ENCODE peak calls at places on chromosomes 13 and 19, in six cellular contexts. One of them, this sample, is unnamed.

GRCh38 chr19:18589380-18590272 is 1.0 kb downstream of the REX1BD start:
- DNase-seq in naive thymus-derived CD8-positive, alpha-beta T cell: peak
- DNase-seq in Right ventricle myocardium superior: peak
- DNase-seq in HT1080: peak
- DNase-seq in kidney tubule cell: peak
- DNase-seq in naive thymus-derived CD4-positive, alpha-beta T cell: no peak
- DNase-seq in this sample: peak

GRCh38 chr13:100671389-100672182 is 3.0 kb downstream of the TMTC4 start:
- DNase-seq in naive thymus-derived CD8-positive, alpha-beta T cell: no peak
- DNase-seq in Right ventricle myocardium superior: no peak
- DNase-seq in HT1080: no peak
- DNase-seq in kidney tubule cell: no peak
- DNase-seq in naive thymus-derived CD4-positive, alpha-beta T cell: no peak
- DNase-seq in this sample: no peak

GRCh38 chr19:10295847-10296591 is 6.3 kb downstream of the ICAM5 start:
- DNase-seq in naive thymus-derived CD8-positive, alpha-beta T cell: no peak
- DNase-seq in Right ventricle myocardium superior: no peak
- DNase-seq in HT1080: no peak
- DNase-seq in kidney tubule cell: no peak
- DNase-seq in naive thymus-derived CD4-positive, alpha-beta T cell: no peak
- DNase-seq in this sample: no peak

GRCh38 chr19:18086590-18087138 is at the start of gene IL12RB1:
- DNase-seq in naive thymus-derived CD8-positive, alpha-beta T cell: peak
- DNase-seq in Right ventricle myocardium superior: no peak
- DNase-seq in HT1080: peak
- DNase-seq in kidney tubule cell: no peak
- DNase-seq in naive thymus-derived CD4-positive, alpha-beta T cell: peak
- DNase-seq in this sample: no peak

GRCh38 chr13:30739646-30740642 is 4.6 kb downstream of the ALOX5AP start:
- DNase-seq in naive thymus-derived CD8-positive, alpha-beta T cell: peak
- DNase-seq in Right ventricle myocardium superior: no peak
- DNase-seq in HT1080: peak
- DNase-seq in kidney tubule cell: peak
- DNase-seq in naive thymus-derived CD4-positive, alpha-beta T cell: peak
- DNase-seq in this sample: peak

GRCh38 chr19:35513975-35514809 is 743 bp upstream of the DMKN start:
- DNase-seq in naive thymus-derived CD8-positive, alpha-beta T cell: no peak
- DNase-seq in Right ventricle myocardium superior: no peak
- DNase-seq in HT1080: no peak
- DNase-seq in kidney tubule cell: peak
- DNase-seq in naive thymus-derived CD4-positive, alpha-beta T cell: no peak
- DNase-seq in this sample: no peak

GRCh38 chr13:93861818-93862217 is 617.7 kb downstream of the DCT start:
- DNase-seq in naive thymus-derived CD8-positive, alpha-beta T cell: no peak
- DNase-seq in Right ventricle myocardium superior: no peak
- DNase-seq in HT1080: peak
- DNase-seq in kidney tubule cell: peak
- DNase-seq in naive thymus-derived CD4-positive, alpha-beta T cell: no peak
- DNase-seq in this sample: peak

GRCh38 chr13:75489502-75490263 is 7.7 kb upstream of the TBC1D4 start:
- DNase-seq in naive thymus-derived CD8-positive, alpha-beta T cell: no peak
- DNase-seq in Right ventricle myocardium superior: no peak
- DNase-seq in HT1080: peak
- DNase-seq in kidney tubule cell: peak
- DNase-seq in naive thymus-derived CD4-positive, alpha-beta T cell: no peak
- DNase-seq in this sample: peak

GRCh38 chr13:96899946-96900345 is 94.3 kb downstream of the OXGR1 start:
- DNase-seq in naive thymus-derived CD8-positive, alpha-beta T cell: no peak
- DNase-seq in Right ventricle myocardium superior: no peak
- DNase-seq in HT1080: no peak
- DNase-seq in kidney tubule cell: no peak
- DNase-seq in naive thymus-derived CD4-positive, alpha-beta T cell: no peak
- DNase-seq in this sample: no peak

GRCh38 chr13:83503424-83503823 is 378.9 kb downstream of the SLITRK1 start:
- DNase-seq in naive thymus-derived CD8-positive, alpha-beta T cell: no peak
- DNase-seq in Right ventricle myocardium superior: no peak
- DNase-seq in HT1080: peak
- DNase-seq in kidney tubule cell: no peak
- DNase-seq in naive thymus-derived CD4-positive, alpha-beta T cell: no peak
- DNase-seq in this sample: peak

GRCh38 chr19:7841751-7842660 is 12.0 kb downstream of the EVI5L start:
- DNase-seq in naive thymus-derived CD8-positive, alpha-beta T cell: no peak
- DNase-seq in Right ventricle myocardium superior: no peak
- DNase-seq in HT1080: no peak
- DNase-seq in kidney tubule cell: no peak
- DNase-seq in naive thymus-derived CD4-positive, alpha-beta T cell: no peak
- DNase-seq in this sample: no peak

GRCh38 chr19:13078897-13079541 is 23.6 kb downstream of the LYL1 start:
- DNase-seq in naive thymus-derived CD8-positive, alpha-beta T cell: no peak
- DNase-seq in Right ventricle myocardium superior: peak
- DNase-seq in HT1080: no peak
- DNase-seq in kidney tubule cell: no peak
- DNase-seq in naive thymus-derived CD4-positive, alpha-beta T cell: no peak
- DNase-seq in this sample: no peak

GRCh38 chr13:101751488-101751887 is 299.0 kb downstream of the ITGBL1 start:
- DNase-seq in naive thymus-derived CD8-positive, alpha-beta T cell: no peak
- DNase-seq in Right ventricle myocardium superior: no peak
- DNase-seq in HT1080: peak
- DNase-seq in kidney tubule cell: peak
- DNase-seq in naive thymus-derived CD4-positive, alpha-beta T cell: no peak
- DNase-seq in this sample: peak

GRCh38 chr19:34642241-34642640 is 34.7 kb downstream of the SCGB2B2 start:
- DNase-seq in naive thymus-derived CD8-positive, alpha-beta T cell: no peak
- DNase-seq in Right ventricle myocardium superior: no peak
- DNase-seq in HT1080: no peak
- DNase-seq in kidney tubule cell: no peak
- DNase-seq in naive thymus-derived CD4-positive, alpha-beta T cell: no peak
- DNase-seq in this sample: no peak

GRCh38 chr13:26022538-26023292 is 29.1 kb downstream of the SHISA2 start:
- DNase-seq in naive thymus-derived CD8-positive, alpha-beta T cell: no peak
- DNase-seq in Right ventricle myocardium superior: peak
- DNase-seq in HT1080: peak
- DNase-seq in kidney tubule cell: peak
- DNase-seq in naive thymus-derived CD4-positive, alpha-beta T cell: no peak
- DNase-seq in this sample: peak

GRCh38 chr13:51154029-51154555 is 43.0 kb upstream of the C13orf42 start:
- DNase-seq in naive thymus-derived CD8-positive, alpha-beta T cell: no peak
- DNase-seq in Right ventricle myocardium superior: no peak
- DNase-seq in HT1080: peak
- DNase-seq in kidney tubule cell: no peak
- DNase-seq in naive thymus-derived CD4-positive, alpha-beta T cell: no peak
- DNase-seq in this sample: peak

GRCh38 chr13:100987993-100988392 is 313.4 kb upstream of the TMTC4 start:
- DNase-seq in naive thymus-derived CD8-positive, alpha-beta T cell: no peak
- DNase-seq in Right ventricle myocardium superior: no peak
- DNase-seq in HT1080: peak
- DNase-seq in kidney tubule cell: peak
- DNase-seq in naive thymus-derived CD4-positive, alpha-beta T cell: no peak
- DNase-seq in this sample: peak

GRCh38 chr13:22053053-22053452 is 382.2 kb downstream of the FGF9 start:
- DNase-seq in naive thymus-derived CD8-positive, alpha-beta T cell: no peak
- DNase-seq in Right ventricle myocardium superior: no peak
- DNase-seq in HT1080: no peak
- DNase-seq in kidney tubule cell: no peak
- DNase-seq in naive thymus-derived CD4-positive, alpha-beta T cell: no peak
- DNase-seq in this sample: no peak

GRCh38 chr19:35533822-35534521 is 716 bp downstream of the GAPDHS start:
- DNase-seq in naive thymus-derived CD8-positive, alpha-beta T cell: peak
- DNase-seq in Right ventricle myocardium superior: peak
- DNase-seq in HT1080: no peak
- DNase-seq in kidney tubule cell: peak
- DNase-seq in naive thymus-derived CD4-positive, alpha-beta T cell: peak
- DNase-seq in this sample: peak

GRCh38 chr19:16654151-16654550 is 5.8 kb downstream of the SMIM7 start:
- DNase-seq in naive thymus-derived CD8-positive, alpha-beta T cell: no peak
- DNase-seq in Right ventricle myocardium superior: no peak
- DNase-seq in HT1080: peak
- DNase-seq in kidney tubule cell: no peak
- DNase-seq in naive thymus-derived CD4-positive, alpha-beta T cell: no peak
- DNase-seq in this sample: no peak

GRCh38 chr13:95643471-95643813 is 1.1 kb downstream of the DZIP1 start:
- DNase-seq in naive thymus-derived CD8-positive, alpha-beta T cell: no peak
- DNase-seq in Right ventricle myocardium superior: no peak
- DNase-seq in HT1080: peak
- DNase-seq in kidney tubule cell: peak
- DNase-seq in naive thymus-derived CD4-positive, alpha-beta T cell: no peak
- DNase-seq in this sample: peak

GRCh38 chr13:52010890-52011689 is at the start of gene ATP7B:
- DNase-seq in naive thymus-derived CD8-positive, alpha-beta T cell: no peak
- DNase-seq in Right ventricle myocardium superior: peak
- DNase-seq in HT1080: peak
- DNase-seq in kidney tubule cell: peak
- DNase-seq in naive thymus-derived CD4-positive, alpha-beta T cell: peak
- DNase-seq in this sample: no peak

GRCh38 chr13:113768018-113768905 is 9.2 kb downstream of the TMEM255B start:
- DNase-seq in naive thymus-derived CD8-positive, alpha-beta T cell: no peak
- DNase-seq in Right ventricle myocardium superior: no peak
- DNase-seq in HT1080: no peak
- DNase-seq in kidney tubule cell: no peak
- DNase-seq in naive thymus-derived CD4-positive, alpha-beta T cell: no peak
- DNase-seq in this sample: no peak

GRCh38 chr13:87893982-87894527 is 222.9 kb downstream of the SLITRK5 start:
- DNase-seq in naive thymus-derived CD8-positive, alpha-beta T cell: no peak
- DNase-seq in Right ventricle myocardium superior: no peak
- DNase-seq in HT1080: no peak
- DNase-seq in kidney tubule cell: peak
- DNase-seq in naive thymus-derived CD4-positive, alpha-beta T cell: no peak
- DNase-seq in this sample: no peak

GRCh38 chr19:18097993-18098890 is 664 bp downstream of the MAST3 start:
- DNase-seq in naive thymus-derived CD8-positive, alpha-beta T cell: no peak
- DNase-seq in Right ventricle myocardium superior: no peak
- DNase-seq in HT1080: no peak
- DNase-seq in kidney tubule cell: no peak
- DNase-seq in naive thymus-derived CD4-positive, alpha-beta T cell: no peak
- DNase-seq in this sample: no peak

GRCh38 chr19:49766938-49767315 is at the start of gene AP2A1:
- DNase-seq in naive thymus-derived CD8-positive, alpha-beta T cell: no peak
- DNase-seq in Right ventricle myocardium superior: no peak
- DNase-seq in HT1080: no peak
- DNase-seq in kidney tubule cell: no peak
- DNase-seq in naive thymus-derived CD4-positive, alpha-beta T cell: no peak
- DNase-seq in this sample: no peak

GRCh38 chr13:26707122-26708006 is 53.2 kb downstream of the GPR12 start:
- DNase-seq in naive thymus-derived CD8-positive, alpha-beta T cell: peak
- DNase-seq in Right ventricle myocardium superior: no peak
- DNase-seq in HT1080: peak
- DNase-seq in kidney tubule cell: peak
- DNase-seq in naive thymus-derived CD4-positive, alpha-beta T cell: peak
- DNase-seq in this sample: peak

GRCh38 chr19:14114854-14115253 is 2.7 kb downstream of the PRKACA start:
- DNase-seq in naive thymus-derived CD8-positive, alpha-beta T cell: peak
- DNase-seq in Right ventricle myocardium superior: peak
- DNase-seq in HT1080: peak
- DNase-seq in kidney tubule cell: peak
- DNase-seq in naive thymus-derived CD4-positive, alpha-beta T cell: peak
- DNase-seq in this sample: no peak

GRCh38 chr13:26011996-26012688 is 39.7 kb downstream of the SHISA2 start:
- DNase-seq in naive thymus-derived CD8-positive, alpha-beta T cell: peak
- DNase-seq in Right ventricle myocardium superior: no peak
- DNase-seq in HT1080: no peak
- DNase-seq in kidney tubule cell: no peak
- DNase-seq in naive thymus-derived CD4-positive, alpha-beta T cell: peak
- DNase-seq in this sample: no peak

GRCh38 chr19:898663-899062 is 5.4 kb downstream of the RNU6-9 start:
- DNase-seq in naive thymus-derived CD8-positive, alpha-beta T cell: peak
- DNase-seq in Right ventricle myocardium superior: no peak
- DNase-seq in HT1080: no peak
- DNase-seq in kidney tubule cell: no peak
- DNase-seq in naive thymus-derived CD4-positive, alpha-beta T cell: no peak
- DNase-seq in this sample: no peak

GRCh38 chr13:21684576-21684975 is 13.7 kb downstream of the FGF9 start:
- DNase-seq in naive thymus-derived CD8-positive, alpha-beta T cell: no peak
- DNase-seq in Right ventricle myocardium superior: no peak
- DNase-seq in HT1080: no peak
- DNase-seq in kidney tubule cell: peak
- DNase-seq in naive thymus-derived CD4-positive, alpha-beta T cell: no peak
- DNase-seq in this sample: peak